ENCODE peak calls at places on chromosomes 2 and 18, in ten cellular contexts. D is neuronal stem cell, N is SJSA1, I is fibroblast of lung, H is colonic mucosa, X is mucosa of descending colon, E is brain microvascular endothelial cell, L is fibroblast of pulmonary artery, F is foreskin fibroblast, V is cardiac muscle cell. Z is an unnamed sample.

GRCh38 chr2:240369725-240370585 is 65.5 kb upstream of the GPC1 start:
- DNase-seq in D (no peak), N (peak; percentile 98), I (peak; percentile 97), H (peak; percentile 25), X (peak; percentile 17), E (peak; percentile 72), L (peak; percentile 75), F (peak; percentile 94), V (peak; percentile 19), Z (peak; percentile 59)

GRCh38 chr2:235017441-235017840 is 65.6 kb downstream of the SH3BP4 start:
- DNase-seq in D (no peak), N (no peak), I (no peak), H (no peak), X (no peak), E (no peak), L (no peak), F (no peak), V (no peak), Z (no peak)

GRCh38 chr2:30511122-30512083 is 64.4 kb downstream of the LCLAT1 start:
- DNase-seq in D (no peak), N (peak; percentile 55), I (peak; percentile 44), H (peak; percentile 46), X (peak; percentile 40), E (peak; percentile 72), L (peak; percentile 27), F (peak; percentile 76), V (no peak), Z (no peak)

GRCh38 chr2:127160676-127161075 is 53.7 kb upstream of the BIN1 start:
- DNase-seq in D (no peak), N (no peak), I (no peak), H (no peak), X (no peak), E (no peak), L (no peak), F (no peak), V (no peak), Z (no peak)

GRCh38 chr2:126655066-126655465 is 892 bp upstream of the GYPC start:
- DNase-seq in D (no peak), N (peak; percentile 32), I (no peak), H (no peak), X (no peak), E (no peak), L (peak; percentile 21), F (peak; percentile 5), V (no peak), Z (no peak)

GRCh38 chr2:2938481-2938880 is 439.1 kb downstream of the EIPR1 start:
- DNase-seq in D (no peak), N (no peak), I (no peak), H (no peak), X (no peak), E (no peak), L (no peak), F (no peak), V (no peak), Z (no peak)

GRCh38 chr2:237074211-237074993 is 11.3 kb upstream of the COPS8 start:
- DNase-seq in D (no peak), N (no peak), I (peak; percentile 52), H (no peak), X (no peak), E (no peak), L (peak; percentile 30), F (no peak), V (no peak), Z (no peak)

GRCh38 chr2:150911766-150912280 is 349.8 kb downstream of the RBM43 start:
- DNase-seq in D (no peak), N (peak; percentile 49), I (peak; percentile 82), H (peak; percentile 37), X (peak; percentile 40), E (peak; percentile 95), L (peak; percentile 97), F (peak; percentile 94), V (no peak), Z (no peak)

GRCh38 chr2:10043256-10043905 is at the start of gene KLF11:
- DNase-seq in D (peak; percentile 57), N (peak; percentile 91), I (peak; percentile 81), H (peak; percentile 88), X (peak; percentile 95), E (peak; percentile 61), L (peak; percentile 93), F (peak; percentile 96), V (peak; percentile 97), Z (peak; percentile 93)

GRCh38 chr18:10376735-10377134 is 77.7 kb upstream of the APCDD1 start:
- DNase-seq in D (no peak), N (peak; percentile 60), I (peak; percentile 59), H (no peak), X (no peak), E (no peak), L (no peak), F (no peak), V (no peak), Z (no peak)

GRCh38 chr2:30371772-30372373 is 75.2 kb upstream of the LCLAT1 start:
- DNase-seq in D (no peak), N (no peak), I (no peak), H (no peak), X (no peak), E (no peak), L (no peak), F (peak; percentile 24), V (no peak), Z (no peak)

GRCh38 chr2:75317801-75318200 is 118.5 kb upstream of the TACR1 start:
- DNase-seq in D (no peak), N (no peak), I (no peak), H (no peak), X (no peak), E (no peak), L (no peak), F (no peak), V (no peak), Z (no peak)

GRCh38 chr2:219037783-219038549 is 3.4 kb downstream of the CFAP65 start:
- DNase-seq in D (no peak), N (no peak), I (no peak), H (peak; percentile 53), X (no peak), E (no peak), L (no peak), F (no peak), V (no peak), Z (no peak)

GRCh38 chr2:127646487-127647241 is 711 bp downstream of the GPR17 start:
- DNase-seq in D (no peak), N (no peak), I (no peak), H (no peak), X (no peak), E (no peak), L (no peak), F (no peak), V (no peak), Z (peak; percentile 55)

GRCh38 chr2:64637931-64638330 is 15.8 kb downstream of the SERTAD2 start:
- DNase-seq in D (no peak), N (no peak), I (no peak), H (no peak), X (no peak), E (no peak), L (no peak), F (no peak), V (no peak), Z (no peak)

GRCh38 chr2:134173338-134174016 is 80.4 kb upstream of the MGAT5 start:
- DNase-seq in D (no peak), N (no peak), I (no peak), H (peak; percentile 75), X (peak; percentile 84), E (no peak), L (no peak), F (no peak), V (peak; percentile 80), Z (no peak)

GRCh38 chr2:190637903-190638618 is 10.8 kb upstream of the NAB1 start:
- DNase-seq in D (no peak), N (no peak), I (peak; percentile 27), H (no peak), X (no peak), E (peak; percentile 39), L (peak; percentile 59), F (no peak), V (no peak), Z (no peak)

GRCh38 chr2:120271952-120272351 is 19.3 kb downstream of the RALB start:
- DNase-seq in D (no peak), N (no peak), I (no peak), H (no peak), X (no peak), E (no peak), L (no peak), F (no peak), V (no peak), Z (no peak)

GRCh38 chr18:10398571-10398970 is 55.9 kb upstream of the APCDD1 start:
- DNase-seq in D (no peak), N (no peak), I (peak; percentile 53), H (no peak), X (no peak), E (no peak), L (no peak), F (no peak), V (no peak), Z (no peak)

DNA sequence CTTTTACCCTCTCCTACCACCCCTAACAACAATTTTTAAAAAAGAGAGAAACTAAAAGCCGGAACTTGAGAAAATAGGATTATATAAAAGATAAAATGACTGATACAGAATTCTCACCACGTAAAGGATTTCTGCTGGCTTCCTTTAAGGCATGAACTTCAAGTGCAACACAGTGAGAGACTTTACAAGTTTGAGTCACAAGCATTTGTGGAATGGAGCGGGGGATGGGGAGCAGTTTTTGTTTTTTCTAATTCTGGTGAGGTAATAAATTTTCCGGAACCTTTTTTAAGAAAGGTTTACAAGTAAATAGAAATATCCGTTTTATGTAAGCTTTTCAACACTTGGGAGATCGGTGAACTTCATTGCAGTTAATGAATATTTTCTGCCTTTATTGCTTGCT is 1.8 kb upstream of the CDH2 start:
- DNase-seq in D (no peak), N (peak; percentile 49), I (peak; percentile 74), H (no peak), X (no peak), E (peak; percentile 41), L (peak; percentile 43), F (peak; percentile 14), V (peak; percentile 51), Z (no peak)
- H3K4me3 ChIP-seq in D (no peak overlapping the region), N (peak overlapping the region; percentile 93), I (no peak overlapping the region), H (no peak overlapping the region), X (no peak overlapping the region), E (peak overlapping the region; percentile 86), L (peak overlapping the region; percentile 87), F (peak overlapping the region; percentile 60), V (peak overlapping the region; percentile 91), Z (no peak overlapping the region)

GRCh38 chr2:136255648-136256461 is 137.9 kb upstream of the CXCR4 start:
- DNase-seq in D (no peak), N (no peak), I (no peak), H (no peak), X (no peak), E (no peak), L (no peak), F (no peak), V (no peak), Z (no peak)
- H3K4me3 ChIP-seq in D (no peak overlapping the region), N (no peak overlapping the region), I (no peak overlapping the region), H (no peak overlapping the region), X (no peak overlapping the region), E (no peak overlapping the region), L (no peak overlapping the region), F (no peak overlapping the region), V (no peak overlapping the region), Z (no peak overlapping the region)

GRCh38 chr18:63159590-63159989 is 160.0 kb downstream of the BCL2 start:
- DNase-seq in D (no peak), N (no peak), I (no peak), H (no peak), X (no peak), E (no peak), L (no peak), F (no peak), V (no peak), Z (no peak)
- H3K4me3 ChIP-seq in D (no peak overlapping the region), N (no peak overlapping the region), I (no peak overlapping the region), H (no peak overlapping the region), X (no peak overlapping the region), E (no peak overlapping the region), L (no peak overlapping the region), F (no peak overlapping the region), V (no peak overlapping the region), Z (no peak overlapping the region)

GRCh38 chr2:84249140-84249539 is 209.9 kb downstream of the SUCLG1 start:
- DNase-seq in D (no peak), N (no peak), I (no peak), H (no peak), X (no peak), E (no peak), L (no peak), F (no peak), V (no peak), Z (no peak)
- H3K4me3 ChIP-seq in D (no peak overlapping the region), N (no peak overlapping the region), I (no peak overlapping the region), H (no peak overlapping the region), X (no peak overlapping the region), E (no peak overlapping the region), L (no peak overlapping the region), F (no peak overlapping the region), V (no peak overlapping the region), Z (no peak overlapping the region)

Z was measured in pancreas.